ENCODE peak calls at places on chromosomes 6 and 20, in six cellular contexts. V, F, M, D, K and C are unnamed samples.

GRCh38 chr6:89527634-89528033 is 94.7 kb downstream of the ANKRD6 start:
- DNase-seq in V (no peak), K (no peak), M (no peak), D (no peak), F (no peak), C (peak)

GRCh38 chr6:127277878-127278843 is 11.5 kb downstream of the RNF146 start:
- DNase-seq in D (no peak), V (no peak), F (no peak), M (no peak), K (no peak), C (no peak)

GRCh38 chr6:154276810-154277577 is 79.6 kb downstream of the IPCEF1 start:
- DNase-seq in M (no peak), F (peak), V (no peak), D (peak), K (no peak), C (peak)

GRCh38 chr6:104312851-104313250 is 546.9 kb downstream of the HACE1 start:
- DNase-seq in K (no peak), M (no peak), F (no peak), D (no peak), V (no peak), C (no peak)

GRCh38 chr6:44377971-44378370 is 9.5 kb upstream of the CDC5L start:
- DNase-seq in F (no peak), V (no peak), M (no peak), D (no peak), K (no peak), C (no peak)

GRCh38 chr20:5504061-5504739 is 187.4 kb upstream of the PROKR2 start:
- DNase-seq in M (no peak), V (no peak), K (peak), F (no peak), D (no peak), C (no peak)

GRCh38 chr6:15871211-15871770 is 208.5 kb upstream of the DTNBP1 start:
- DNase-seq in M (no peak), F (no peak), V (no peak), K (no peak), D (no peak), C (no peak)

GRCh38 chr20:63642518-63643247 is 10.5 kb downstream of the STMN3 start:
- DNase-seq in V (peak), F (no peak), M (no peak), K (peak), D (no peak), C (peak)

GRCh38 chr20:50258790-50259483 is 68.3 kb downstream of the CEBPB start:
- DNase-seq in F (no peak), M (no peak), D (no peak), V (no peak), K (no peak), C (no peak)

GRCh38 chr6:144405173-144405572 is 120.0 kb downstream of the UTRN start:
- DNase-seq in D (peak), F (peak), V (no peak), K (no peak), M (no peak), C (no peak)

GRCh38 chr6:126444874-126445273 is 105.0 kb downstream of the CENPW start:
- DNase-seq in V (no peak), D (peak), K (no peak), F (peak), M (no peak), C (peak)

GRCh38 chr20:23435675-23436539 is 3.6 kb upstream of the CSTL1 start:
- DNase-seq in V (no peak), M (no peak), F (no peak), K (no peak), D (no peak), C (no peak)

GRCh38 chr6:54043360-54043759 is 67.9 kb upstream of the MLIP start:
- DNase-seq in M (no peak), V (no peak), F (no peak), D (no peak), K (no peak), C (no peak)

GRCh38 chr6:133100870-133101269 is 140.3 kb upstream of the EYA4 start:
- DNase-seq in D (no peak), K (no peak), F (no peak), V (no peak), M (no peak), C (no peak)

GRCh38 chr20:18390201-18390600 is 76.6 kb downstream of the DZANK1 start:
- DNase-seq in K (no peak), V (no peak), F (no peak), M (no peak), D (no peak), C (no peak)

GRCh38 chr20:1856419-1856818 is 38.8 kb upstream of the SIRPA start:
- DNase-seq in K (no peak), M (no peak), V (no peak), F (no peak), D (no peak), C (no peak)

GRCh38 chr20:1855113-1855512 is 40.1 kb upstream of the SIRPA start:
- DNase-seq in V (no peak), D (no peak), K (no peak), F (no peak), M (no peak), C (no peak)

GRCh38 chr20:1854246-1854645 is 41.0 kb upstream of the SIRPA start:
- DNase-seq in M (no peak), F (no peak), D (no peak), K (no peak), V (no peak), C (no peak)

GRCh38 chr20:1857403-1857941 is 37.7 kb upstream of the SIRPA start:
- DNase-seq in K (no peak), F (no peak), D (no peak), V (no peak), M (no peak), C (peak)

GRCh38 chr20:1855690-1856089 is 39.5 kb upstream of the SIRPA start:
- DNase-seq in F (no peak), V (no peak), D (no peak), M (no peak), K (no peak), C (no peak)
- H2BK15ac ChIP-seq in F (no peak), V (no peak), D (no peak), M (no peak), K (no peak), C (no peak)

GRCh38 chr20:32597714-32598113 is 12.6 kb upstream of the NOL4L start:
- DNase-seq in M (no peak), D (no peak), F (no peak), K (no peak), V (no peak), C (no peak)
- H2BK5ac ChIP-seq in M (no peak), D (no peak), F (no peak), K (no peak), V (no peak), C (no peak)

GRCh38 chr6:40972190-40972589 is 66.8 kb downstream of the UNC5CL start:
- DNase-seq in D (no peak), F (no peak), M (no peak), K (no peak), V (no peak), C (no peak)

GRCh38 chr6:40972814-40973213 is 66.2 kb downstream of the UNC5CL start:
- DNase-seq in F (no peak), V (no peak), K (no peak), M (no peak), D (no peak), C (no peak)

GRCh38 chr6:40977085-40977484 is 61.9 kb downstream of the UNC5CL start:
- DNase-seq in F (no peak), K (no peak), V (no peak), D (no peak), M (no peak), C (no peak)

GRCh38 chr6:40968620-40969145 is 70.3 kb downstream of the UNC5CL start:
- DNase-seq in M (no peak), V (no peak), K (no peak), F (no peak), D (no peak), C (no peak)

GRCh38 chr6:40973304-40973703 is 65.7 kb downstream of the UNC5CL start:
- DNase-seq in M (no peak), K (no peak), F (no peak), V (no peak), D (no peak), C (no peak)
- H2BK15ac ChIP-seq in M (no peak), K (no peak), F (no peak), V (no peak), D (no peak), C (no peak)

GRCh38 chr6:110358536-110359148 is 493 bp upstream of the METTL24 start:
- DNase-seq in D (no peak), V (no peak), F (no peak), K (no peak), M (no peak), C (no peak)
- H2BK5ac ChIP-seq in D (no peak), V (no peak), F (no peak), K (no peak), M (no peak), C (no peak)

DNA sequence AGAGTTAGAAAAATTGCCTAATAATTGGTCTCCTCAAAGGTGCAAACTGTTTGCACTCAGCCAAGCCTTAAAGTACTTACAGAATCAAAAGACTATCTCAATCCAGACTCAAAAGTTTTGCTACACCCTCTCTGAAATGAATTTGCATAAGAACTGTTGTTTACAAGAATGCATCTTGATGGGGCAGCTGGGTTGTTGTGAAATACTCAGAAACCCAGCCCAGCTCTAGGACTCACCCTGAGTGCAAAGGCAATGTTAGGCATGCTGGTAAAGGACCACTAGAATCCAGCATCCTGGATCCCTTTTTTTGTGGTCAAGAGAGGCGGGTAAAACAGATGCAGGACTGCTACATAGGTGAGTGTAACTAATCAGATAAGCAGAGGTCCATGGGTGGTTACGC is 700.2 kb downstream of the EYS start:
- DNase-seq in M (no peak), D (no peak), V (no peak), F (no peak), K (no peak), C (peak)
- H2BK15ac ChIP-seq in M (no peak), D (no peak), V (no peak), F (no peak), K (no peak), C (no peak)

GRCh38 chr6:20085817-20086216 is 126.5 kb downstream of the MBOAT1 start:
- DNase-seq in D (no peak), M (no peak), K (no peak), F (no peak), V (no peak), C (no peak)

GRCh38 chr6:20084411-20084810 is 127.9 kb downstream of the MBOAT1 start:
- DNase-seq in K (no peak), D (no peak), V (no peak), F (peak), M (no peak), C (no peak)

GRCh38 chr6:20092071-20092566 is 120.2 kb downstream of the MBOAT1 start:
- DNase-seq in K (no peak), M (peak), D (peak), V (no peak), F (peak), C (peak)

DNA sequence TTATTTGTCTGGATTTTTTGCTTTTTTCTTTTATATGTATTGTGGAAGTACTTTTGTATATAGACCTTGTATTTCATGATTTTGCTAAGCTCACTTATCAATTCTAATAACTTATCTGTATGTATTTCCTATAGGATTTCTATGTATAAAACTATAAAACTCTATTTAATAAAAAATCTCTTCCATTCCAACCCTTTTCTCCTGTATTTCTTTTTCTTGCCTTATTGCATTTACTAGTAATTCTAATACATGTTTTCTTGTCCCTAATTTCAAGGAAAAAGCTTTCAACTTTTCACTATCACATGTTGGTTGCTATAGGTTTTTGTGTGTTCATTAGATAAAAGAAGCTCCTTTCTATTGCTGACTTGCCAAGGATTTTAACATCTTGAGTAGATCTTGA is 125.3 kb downstream of the MBOAT1 start:
- DNase-seq in D (no peak), V (no peak), F (no peak), M (no peak), K (no peak), C (no peak)
- H2BK5ac ChIP-seq in D (no peak), V (no peak), F (no peak), M (no peak), K (no peak), C (no peak)

DNA sequence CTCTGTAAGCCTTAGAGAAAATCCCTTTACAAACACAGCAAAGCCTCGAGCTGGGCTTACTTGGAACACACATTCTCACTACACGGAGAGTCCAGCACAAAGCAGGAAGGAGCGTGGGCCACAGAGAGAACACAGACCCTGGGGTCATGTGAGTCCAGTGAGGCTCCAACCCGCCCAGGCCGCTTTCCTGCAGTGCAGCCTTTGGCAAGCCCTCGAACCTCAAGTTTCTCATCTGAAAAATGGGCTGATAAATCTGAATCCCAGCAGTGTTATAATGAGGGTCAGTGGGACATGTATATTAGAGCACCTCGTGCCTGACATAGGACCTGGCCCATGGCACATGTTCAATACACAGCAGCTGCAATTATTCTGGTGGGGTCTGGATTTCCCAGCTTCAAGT is 305.5 kb upstream of the SULF2 start:
- DNase-seq in K (no peak), F (no peak), V (no peak), M (no peak), D (no peak), C (no peak)
- H2BK15ac ChIP-seq in K (no peak), F (no peak), V (no peak), M (no peak), D (no peak), C (no peak)

DNA sequence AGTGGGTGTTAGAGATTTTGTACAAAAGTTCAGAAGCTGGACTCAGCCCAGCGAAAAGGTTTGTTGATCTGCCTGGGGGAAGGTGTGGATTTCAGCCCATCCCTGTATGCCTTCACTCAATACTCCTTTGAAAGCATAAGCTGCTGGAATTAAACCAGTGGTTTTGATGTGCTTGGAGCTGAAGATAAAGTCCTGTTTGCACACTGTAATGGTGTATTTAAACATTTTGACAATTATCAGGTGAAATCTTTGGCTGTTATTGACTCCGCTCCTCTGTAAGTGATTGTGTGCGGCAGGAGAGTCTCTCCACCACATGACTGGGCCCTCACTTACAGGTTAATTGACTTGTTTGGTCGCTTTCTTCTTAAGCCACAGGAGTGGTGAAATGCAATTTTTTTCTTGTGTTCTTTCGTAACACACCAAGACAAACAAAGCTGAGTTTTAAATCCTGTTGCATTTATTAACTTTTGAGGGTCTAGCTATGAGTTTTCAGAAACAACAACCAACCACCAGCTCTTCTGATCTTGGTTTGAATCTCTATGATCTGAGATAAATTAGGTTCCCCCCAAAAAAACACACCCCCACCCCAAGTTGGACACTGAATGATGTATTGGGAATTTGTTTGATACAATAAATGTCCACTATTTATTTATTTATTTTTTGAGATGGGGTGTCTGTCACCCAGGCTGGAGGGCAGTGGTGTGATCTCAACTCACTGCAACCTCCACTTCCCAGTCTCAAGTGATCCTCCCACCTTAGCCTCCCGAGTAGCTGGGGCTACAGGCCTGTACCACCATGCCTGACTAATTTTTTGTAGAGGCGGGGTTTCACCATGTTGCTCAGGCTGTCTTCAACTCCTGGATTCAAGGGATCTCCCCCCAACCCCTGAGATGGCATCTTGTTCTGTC is 46.3 kb upstream of the NCOA3 start:
- DNase-seq in D (no peak), M (no peak), V (no peak), F (peak), K (no peak), C (no peak)
- H2BK5ac ChIP-seq in D (no peak), M (no peak), V (no peak), F (no peak), K (no peak), C (no peak)